ENCODE peak calls at places on chromosomes 11 and 22, in eight cellular contexts. U is mucosa of descending colon; G is right lobe of liver; R is tibial artery; D is psoas muscle; I is naive thymus-derived CD4-positive, alpha-beta T cell; X is vagina; Y is MM.1S. Z is an unnamed sample.

GRCh38 chr11:66068923-66069714 is 953 bp upstream of the PACS1 start:
- DNase-seq in U (no peak), G (peak), R (peak), D (no peak), I (peak), X (no peak), Y (peak), Z (peak)

GRCh38 chr11:85769758-85770157 is 41.2 kb downstream of the SYTL2 start:
- DNase-seq in U (no peak), G (no peak), R (no peak), D (no peak), I (no peak), X (no peak), Y (no peak), Z (no peak)

GRCh38 chr22:36493690-36494110 is 12.3 kb upstream of the TXN2 start:
- DNase-seq in U (peak), G (no peak), R (peak), D (no peak), I (no peak), X (no peak), Y (peak), Z (no peak)

GRCh38 chr22:38513063-38513462 is 7.0 kb upstream of the DDX17 start:
- DNase-seq in U (no peak), G (no peak), R (no peak), D (no peak), I (peak), X (no peak), Y (peak), Z (peak)

GRCh38 chr11:2739531-2740274 is 39.9 kb upstream of the KCNQ1OT1 start:
- DNase-seq in U (peak), G (no peak), R (no peak), D (peak), I (no peak), X (no peak), Y (no peak), Z (no peak)

GRCh38 chr22:20430641-20431519 is 6.7 kb downstream of the SCARF2 start:
- DNase-seq in U (peak), G (no peak), R (peak), D (peak), I (peak), X (no peak), Y (no peak), Z (peak)

GRCh38 chr22:46462726-46463371 is 74.6 kb downstream of the CELSR1 start:
- DNase-seq in U (no peak), G (no peak), R (no peak), D (no peak), I (no peak), X (no peak), Y (no peak), Z (no peak)

GRCh38 chr11:60950933-60951610 is 904 bp downstream of the SLC15A3 start:
- DNase-seq in U (peak), G (no peak), R (no peak), D (no peak), I (peak), X (no peak), Y (no peak), Z (peak)

GRCh38 chr11:132257861-132258260 is 887.4 kb downstream of the NTM start:
- DNase-seq in U (no peak), G (no peak), R (no peak), D (no peak), I (no peak), X (no peak), Y (no peak), Z (no peak)

GRCh38 chr11:19460718-19461405 is 220.1 kb upstream of the E2F8 start:
- DNase-seq in U (no peak), G (no peak), R (no peak), D (no peak), I (no peak), X (no peak), Y (no peak), Z (no peak)

GRCh38 chr22:37560682-37561208 is 465 bp downstream of the CDC42EP1 start:
- DNase-seq in U (no peak), G (no peak), R (no peak), D (peak), I (no peak), X (no peak), Y (no peak), Z (no peak)

GRCh38 chr11:46701078-46701654 is 335 bp downstream of the ZNF408 start:
- DNase-seq in U (peak), G (no peak), R (no peak), D (no peak), I (no peak), X (no peak), Y (no peak), Z (no peak)

GRCh38 chr11:122322369-122322768 is 206.4 kb upstream of the BLID start:
- DNase-seq in U (no peak), G (no peak), R (no peak), D (no peak), I (no peak), X (no peak), Y (no peak), Z (no peak)

GRCh38 chr11:46417711-46418110 is 26.1 kb upstream of the CHRM4 start:
- DNase-seq in U (no peak), G (no peak), R (no peak), D (no peak), I (no peak), X (no peak), Y (no peak), Z (no peak)

GRCh38 chr11:119218141-119218878 is 12.2 kb downstream of the CBL start:
- DNase-seq in U (no peak), G (no peak), R (no peak), D (no peak), I (no peak), X (no peak), Y (no peak), Z (no peak)

GRCh38 chr22:37696657-37697539 is at the start of gene TRIOBP:
- DNase-seq in U (peak), G (peak), R (peak), D (peak), I (peak), X (no peak), Y (peak), Z (peak)

GRCh38 chr22:32622004-32622761 is 147.6 kb downstream of the FBXO7 start:
- DNase-seq in U (no peak), G (no peak), R (peak), D (peak), I (no peak), X (no peak), Y (no peak), Z (no peak)

GRCh38 chr11:21346361-21346760 is 677.0 kb downstream of the NELL1 start:
- DNase-seq in U (no peak), G (no peak), R (no peak), D (no peak), I (no peak), X (no peak), Y (no peak), Z (no peak)

GRCh38 chr11:118657238-118657637 is 22.2 kb downstream of the TREH start:
- DNase-seq in U (no peak), G (no peak), R (no peak), D (no peak), I (no peak), X (no peak), Y (no peak), Z (no peak)

GRCh38 chr11:28384418-28384817 is 276.2 kb downstream of the METTL15 start:
- DNase-seq in U (no peak), G (no peak), R (no peak), D (no peak), I (no peak), X (no peak), Y (no peak), Z (no peak)

GRCh38 chr11:17528181-17528691 is 16.0 kb downstream of the USH1C start:
- DNase-seq in U (no peak), G (peak), R (no peak), D (peak), I (peak), X (no peak), Y (peak), Z (peak)

GRCh38 chr11:73866586-73866996 is 10.1 kb downstream of the COA4 start:
- DNase-seq in U (no peak), G (no peak), R (no peak), D (no peak), I (no peak), X (no peak), Y (no peak), Z (no peak)

GRCh38 chr11:81218440-81218839 is 1515.2 kb downstream of the FAM181B start:
- DNase-seq in U (no peak), G (no peak), R (no peak), D (no peak), I (no peak), X (no peak), Y (no peak), Z (no peak)

GRCh38 chr22:22048318-22048942 is 65.8 kb upstream of the TOP3B start:
- DNase-seq in U (no peak), G (no peak), R (no peak), D (no peak), I (no peak), X (no peak), Y (no peak), Z (no peak)

GRCh38 chr11:95831198-95831883 is 41.0 kb downstream of the CEP57 start:
- DNase-seq in U (no peak), G (no peak), R (no peak), D (no peak), I (no peak), X (no peak), Y (no peak), Z (no peak)

GRCh38 chr22:43867839-43868652 is 5.7 kb upstream of the SULT4A1 start:
- DNase-seq in U (peak), G (peak), R (no peak), D (peak), I (no peak), X (no peak), Y (peak), Z (no peak)

GRCh38 chr11:14904745-14905103 is 12.7 kb upstream of the CYP2R1 start:
- DNase-seq in U (peak), G (peak), R (peak), D (peak), I (peak), X (no peak), Y (peak), Z (peak)

GRCh38 chr11:94020777-94021615 is at the start of gene HEPHL1:
- DNase-seq in U (no peak), G (no peak), R (no peak), D (no peak), I (no peak), X (no peak), Y (no peak), Z (no peak)

GRCh38 chr11:125165111-125165663 is 636 bp downstream of the PKNOX2 start:
- DNase-seq in U (no peak), G (no peak), R (peak), D (peak), I (no peak), X (no peak), Y (no peak), Z (no peak)

GRCh38 chr22:22604326-22605073 is 39.9 kb upstream of the GGTLC2 start:
- DNase-seq in U (no peak), G (no peak), R (no peak), D (no peak), I (no peak), X (no peak), Y (no peak), Z (no peak)

GRCh38 chr11:78339483-78339882 is 78.1 kb downstream of the GAB2 start:
- DNase-seq in U (no peak), G (no peak), R (no peak), D (no peak), I (no peak), X (no peak), Y (no peak), Z (no peak)

GRCh38 chr11:128938156-128938885 is 4.3 kb downstream of the TP53AIP1 start:
- DNase-seq in U (no peak), G (no peak), R (no peak), D (no peak), I (no peak), X (no peak), Y (peak), Z (no peak)

GRCh38 chr11:33829430-33830141 is 55.3 kb upstream of the FBXO3 start:
- DNase-seq in U (no peak), G (no peak), R (no peak), D (peak), I (peak), X (no peak), Y (peak), Z (peak)
- H3K4me3 ChIP-seq in U (no peak), G (peak), R (peak), D (peak), I (no peak), X (peak), Y (peak), Z (peak)

GRCh38 chr11:45209480-45209879 is 63.0 kb downstream of the PRDM11 start:
- DNase-seq in U (no peak), G (no peak), R (no peak), D (no peak), I (no peak), X (no peak), Y (no peak), Z (no peak)
- H3K4me3 ChIP-seq in U (no peak), G (no peak), R (peak), D (peak), I (no peak), X (peak), Y (no peak), Z (no peak)

GRCh38 chr11:33996498-33997454 is 54.8 kb upstream of the CAPRIN1 start:
- DNase-seq in U (no peak), G (peak), R (peak), D (peak), I (peak), X (no peak), Y (peak), Z (peak)
- H3K4me3 ChIP-seq in U (no peak), G (no peak), R (no peak), D (no peak), I (no peak), X (no peak), Y (peak), Z (peak)

GRCh38 chr22:48574776-48575566 is 1252.7 kb downstream of the BRD1 start:
- DNase-seq in U (peak), G (no peak), R (no peak), D (peak), I (no peak), X (no peak), Y (peak), Z (no peak)
- H3K4me3 ChIP-seq in U (no peak), G (no peak), R (peak), D (no peak), I (no peak), X (peak), Y (no peak), Z (no peak)